ENCODE peak calls at places on chromosomes 16 and 17, in ten cellular contexts. E, F, K, Z, U, J, D, I, T and B are unnamed samples.

GRCh38 chr16:2236362-2237075 is at the start of gene DNASE1L2:
- DNase-seq in T (no peak), K (peak; percentile 70), I (no peak), D (no peak), J (no peak), Z (no peak), U (no peak), E (no peak), F (no peak), B (no peak)

GRCh38 chr17:75998327-75998795 is 2.3 kb upstream of the CDK3 start:
- DNase-seq in U (no peak), D (no peak), T (no peak), J (no peak), I (no peak), Z (no peak), E (no peak), F (no peak), K (no peak), B (no peak)

GRCh38 chr17:28255616-28256015 is 63.4 kb upstream of the TMEM97 start:
- DNase-seq in U (no peak), I (no peak), D (no peak), T (no peak), J (no peak), Z (no peak), E (no peak), K (no peak), F (no peak), B (no peak)

GRCh38 chr16:74896389-74897370 is 88.2 kb downstream of the WDR59 start:
- DNase-seq in F (no peak), E (no peak), Z (no peak), D (no peak), K (no peak), U (no peak), J (peak; percentile 58), T (no peak), I (peak; percentile 37), B (no peak)

GRCh38 chr16:68893710-68894705 is 50.7 kb downstream of the TANGO6 start:
- DNase-seq in J (peak; percentile 12), D (no peak), E (peak; percentile 38), U (no peak), Z (no peak), I (peak; percentile 61), F (no peak), T (no peak), K (no peak), B (no peak)

GRCh38 chr16:70696952-70697600 is 11.2 kb upstream of the MTSS2 start:
- DNase-seq in T (peak; percentile 32), U (peak; percentile 53), F (no peak), K (no peak), D (no peak), J (no peak), E (peak; percentile 69), I (no peak), Z (no peak), B (no peak)

GRCh38 chr16:51834131-51834530 is 683.1 kb upstream of the SALL1 start:
- DNase-seq in T (no peak), I (no peak), K (no peak), Z (no peak), J (peak; percentile 49), F (no peak), E (no peak), U (no peak), D (no peak), B (no peak)

GRCh38 chr17:52035336-52035915 is 123.1 kb downstream of the CA10 start:
- DNase-seq in F (no peak), U (no peak), K (no peak), J (no peak), D (peak; percentile 26), T (no peak), Z (no peak), I (no peak), E (no peak), B (no peak)

GRCh38 chr17:42997390-42997983 is 732 bp upstream of the RPL27 start:
- DNase-seq in D (no peak), Z (no peak), K (no peak), E (no peak), F (no peak), I (no peak), T (no peak), U (no peak), J (no peak), B (no peak)

GRCh38 chr17:79970576-79971068 is 65.0 kb downstream of the TBC1D16 start:
- DNase-seq in D (peak; percentile 10), K (no peak), J (no peak), E (peak; percentile 44), U (peak; percentile 30), T (peak; percentile 38), F (no peak), Z (peak; percentile 69), I (peak; percentile 71), B (no peak)